ENCODE peak calls at places on chromosomes 4 and X, in six cellular contexts. One of them, this sample, is unnamed.

GRCh38 chrX:102129473-102129872 is 4.0 kb downstream of the TCEAL2 start:
- DNase-seq in NCI-H1092: no peak
- DNase-seq in HFFc6: no peak
- DNase-seq in GM04503: no peak
- DNase-seq in PC-3: peak
- DNase-seq in activated CD4-positive, alpha-beta memory T cell treated with anti-CD3 and anti-CD28 coated beads for 36 hours: no peak
- DNase-seq in this sample: no peak

GRCh38 chr4:56149601-56150000 is 200.9 kb downstream of the CEP135 start:
- DNase-seq in NCI-H1092: no peak
- DNase-seq in HFFc6: no peak
- DNase-seq in GM04503: no peak
- DNase-seq in PC-3: no peak
- DNase-seq in activated CD4-positive, alpha-beta memory T cell treated with anti-CD3 and anti-CD28 coated beads for 36 hours: no peak
- DNase-seq in this sample: no peak

GRCh38 chrX:12814434-12814833 is 23.2 kb downstream of the PRPS2 start:
- DNase-seq in NCI-H1092: no peak
- DNase-seq in HFFc6: peak
- DNase-seq in GM04503: no peak
- DNase-seq in PC-3: peak
- DNase-seq in activated CD4-positive, alpha-beta memory T cell treated with anti-CD3 and anti-CD28 coated beads for 36 hours: peak
- DNase-seq in this sample: no peak

GRCh38 chr4:171067422-171067821 is 745.8 kb upstream of the GALNTL6 start:
- DNase-seq in NCI-H1092: no peak
- DNase-seq in HFFc6: no peak
- DNase-seq in GM04503: no peak
- DNase-seq in PC-3: no peak
- DNase-seq in activated CD4-positive, alpha-beta memory T cell treated with anti-CD3 and anti-CD28 coated beads for 36 hours: no peak
- DNase-seq in this sample: no peak

GRCh38 chr4:181761130-181761529 is 482.1 kb upstream of the TENM3 start:
- DNase-seq in NCI-H1092: no peak
- DNase-seq in HFFc6: peak
- DNase-seq in GM04503: no peak
- DNase-seq in PC-3: no peak
- DNase-seq in activated CD4-positive, alpha-beta memory T cell treated with anti-CD3 and anti-CD28 coated beads for 36 hours: no peak
- DNase-seq in this sample: no peak

GRCh38 chr4:146235654-146236570 is 21.6 kb downstream of the REELD1 start:
- DNase-seq in NCI-H1092: no peak
- DNase-seq in HFFc6: no peak
- DNase-seq in GM04503: no peak
- DNase-seq in PC-3: no peak
- DNase-seq in activated CD4-positive, alpha-beta memory T cell treated with anti-CD3 and anti-CD28 coated beads for 36 hours: no peak
- DNase-seq in this sample: no peak

GRCh38 chr4:140255467-140255866 is 101.5 kb upstream of the MAML3 start:
- DNase-seq in NCI-H1092: no peak
- DNase-seq in HFFc6: peak
- DNase-seq in GM04503: no peak
- DNase-seq in PC-3: no peak
- DNase-seq in activated CD4-positive, alpha-beta memory T cell treated with anti-CD3 and anti-CD28 coated beads for 36 hours: no peak
- DNase-seq in this sample: no peak

GRCh38 chr4:170884965-170885583 is 795.3 kb upstream of the AADAT start:
- DNase-seq in NCI-H1092: no peak
- DNase-seq in HFFc6: no peak
- DNase-seq in GM04503: no peak
- DNase-seq in PC-3: no peak
- DNase-seq in activated CD4-positive, alpha-beta memory T cell treated with anti-CD3 and anti-CD28 coated beads for 36 hours: no peak
- DNase-seq in this sample: no peak

GRCh38 chr4:3352918-3353594 is 60.2 kb downstream of the RGS12 start:
- DNase-seq in NCI-H1092: no peak
- DNase-seq in HFFc6: no peak
- DNase-seq in GM04503: no peak
- DNase-seq in PC-3: no peak
- DNase-seq in activated CD4-positive, alpha-beta memory T cell treated with anti-CD3 and anti-CD28 coated beads for 36 hours: no peak
- DNase-seq in this sample: no peak

GRCh38 chrX:47664737-47665136 is 5.8 kb upstream of the UXT start:
- DNase-seq in NCI-H1092: no peak
- DNase-seq in HFFc6: no peak
- DNase-seq in GM04503: no peak
- DNase-seq in PC-3: no peak
- DNase-seq in activated CD4-positive, alpha-beta memory T cell treated with anti-CD3 and anti-CD28 coated beads for 36 hours: no peak
- DNase-seq in this sample: no peak

GRCh38 chr4:176187610-176188009 is 7.8 kb downstream of the SPATA4 start:
- DNase-seq in NCI-H1092: no peak
- DNase-seq in HFFc6: peak
- DNase-seq in GM04503: no peak
- DNase-seq in PC-3: peak
- DNase-seq in activated CD4-positive, alpha-beta memory T cell treated with anti-CD3 and anti-CD28 coated beads for 36 hours: no peak
- DNase-seq in this sample: no peak